ENCODE peak calls at places on chromosomes 2 and 18, in five cellular contexts. P, W, B, J and C are unnamed samples.

GRCh38 chr2:21020668-21021288 is 23.1 kb downstream of the APOB start:
- DNase-seq in P (no peak), W (no peak), B (no peak), J (no peak), C (no peak)

GRCh38 chr2:239715606-239716005 is 309.5 kb downstream of the NDUFA10 start:
- DNase-seq in P (no peak), W (no peak), B (no peak), J (no peak), C (no peak)

GRCh38 chr2:120403676-120404075 is 57.7 kb downstream of the INHBB start:
- DNase-seq in P (no peak), W (no peak), B (no peak), J (no peak), C (no peak)

GRCh38 chr2:192675640-192676039 is 480.9 kb upstream of the TMEFF2 start:
- DNase-seq in P (no peak), W (no peak), B (no peak), J (no peak), C (no peak)

GRCh38 chr18:59109375-59109774 is 30.3 kb upstream of the SEC11C start:
- DNase-seq in P (no peak), W (no peak), B (no peak), J (no peak), C (no peak)

GRCh38 chr18:57705861-57706590 is 84.4 kb upstream of the NARS1 start:
- DNase-seq in P (no peak), W (no peak), B (no peak), J (no peak), C (no peak)

GRCh38 chr2:164879901-164880535 is 38.4 kb upstream of the COBLL1 start:
- DNase-seq in P (no peak), W (no peak), B (no peak), J (no peak), C (no peak)

GRCh38 chr2:57407742-57408343 is 638.8 kb upstream of the VRK2 start:
- DNase-seq in P (no peak), W (peak), B (no peak), J (no peak), C (peak)